ENCODE peak calls at places on chromosomes 11 and 22, in eight cellular contexts. V is tibial nerve; E is prostate gland; W is neural progenitor cell; U is right atrium auricular region; M is CD8-positive, alpha-beta memory T cell; Z is adrenal gland; P is OCI-LY7. H is an unnamed sample. For H3K4me1, the result is how much of the 10 kb centered on the place peaks cover.

GRCh38 chr11:11703885-11704284 is 82.1 kb upstream of the GALNT18 start:
- DNase-seq in V (no peak), E (no peak), W (no peak), U (no peak), M (no peak), Z (no peak), P (no peak), H (no peak)

GRCh38 chr11:123454060-123454651 is 24.1 kb downstream of the GRAMD1B start:
- DNase-seq in V (no peak), E (no peak), W (no peak), U (no peak), M (no peak), Z (peak), P (no peak), H (peak)

GRCh38 chr11:119403021-119403420 is 20.0 kb downstream of the THY1 start:
- DNase-seq in V (no peak), E (no peak), W (no peak), U (no peak), M (no peak), Z (no peak), P (no peak), H (no peak)

GRCh38 chr11:118074785-118075184 is 2.1 kb upstream of the TMPRSS4 start:
- DNase-seq in V (no peak), E (peak), W (no peak), U (no peak), M (no peak), Z (no peak), P (no peak), H (peak)

GRCh38 chr11:6841694-6842093 is 3.8 kb upstream of the OR10A5 start:
- DNase-seq in V (no peak), E (no peak), W (no peak), U (no peak), M (no peak), Z (no peak), P (no peak), H (no peak)

GRCh38 chr22:19463008-19463407 is 15.5 kb upstream of the C22orf39 start:
- DNase-seq in V (no peak), E (no peak), W (no peak), U (no peak), M (no peak), Z (no peak), P (no peak), H (no peak)

GRCh38 chr11:64384981-64385952 is 26.3 kb downstream of the RPS6KA4 start:
- DNase-seq in V (no peak), E (no peak), W (no peak), U (peak), M (no peak), Z (no peak), P (peak), H (no peak)

GRCh38 chr11:118342503-118343161 is at the start of gene CD3D:
- DNase-seq in V (no peak), E (no peak), W (no peak), U (no peak), M (peak), Z (no peak), P (no peak), H (no peak)

GRCh38 chr11:31656051-31656450 is 146.5 kb downstream of the ELP4 start:
- DNase-seq in V (no peak), E (no peak), W (no peak), U (no peak), M (no peak), Z (no peak), P (no peak), H (peak)

GRCh38 chr11:25890626-25891250 is 441.2 kb upstream of the ANO3 start:
- DNase-seq in V (no peak), E (no peak), W (no peak), U (no peak), M (no peak), Z (no peak), P (no peak), H (no peak)

DNA sequence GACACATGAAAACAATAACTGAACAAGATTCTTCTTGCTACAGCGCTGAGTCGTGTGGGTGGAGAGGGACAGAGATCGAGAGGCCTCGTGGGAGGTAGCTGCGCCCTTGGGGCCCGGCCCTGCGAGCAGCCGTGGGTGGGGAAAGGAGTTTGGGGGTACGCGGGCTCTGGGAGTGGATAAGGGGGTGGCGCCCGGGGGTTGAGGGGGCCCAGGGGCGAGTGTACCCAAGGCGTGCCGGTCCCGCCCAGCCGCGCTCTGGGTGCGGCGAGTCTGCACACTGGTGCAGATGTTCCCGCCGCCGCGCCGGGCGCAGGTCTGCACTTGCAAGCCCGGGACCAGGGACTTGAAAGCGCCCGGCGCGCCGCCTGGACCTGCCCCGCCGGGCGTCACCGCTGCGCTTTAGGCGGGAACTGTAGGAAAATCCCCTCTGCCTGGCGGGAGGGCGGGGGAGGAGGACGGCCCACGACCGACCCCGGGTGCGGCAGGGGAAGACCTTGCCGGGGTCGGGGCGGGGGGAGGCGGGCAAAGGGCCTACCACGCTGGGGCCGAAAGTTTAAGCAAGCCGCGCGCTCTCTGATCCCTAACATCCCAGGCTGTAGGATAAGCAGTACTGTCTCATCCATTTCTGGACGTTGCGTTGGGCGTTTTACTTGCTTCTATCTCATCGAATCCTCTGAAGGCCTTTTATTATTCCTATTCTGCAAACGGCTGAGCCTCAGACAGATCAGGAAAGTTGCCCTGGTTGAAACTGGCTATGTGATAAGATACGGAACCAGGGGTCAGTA is 1.4 kb upstream of the KREMEN1 start:
- DNase-seq in V (no peak), E (peak), W (peak), U (no peak), M (peak), Z (peak), P (no peak), H (peak)
- H3K4me1 ChIP-seq in V (under half), E (under half), W (under half), U (under half), M (under half), Z (under half), P (under half), H (under half)

GRCh38 chr11:73152086-73152853 is 10.2 kb upstream of the FCHSD2 start:
- DNase-seq in V (no peak), E (no peak), W (no peak), U (no peak), M (no peak), Z (no peak), P (peak), H (no peak)

GRCh38 chr11:73151371-73151870 is 9.3 kb upstream of the FCHSD2 start:
- DNase-seq in V (no peak), E (no peak), W (no peak), U (no peak), M (no peak), Z (no peak), P (peak), H (no peak)

GRCh38 chr11:73145986-73146575 is 4.0 kb upstream of the FCHSD2 start:
- DNase-seq in V (no peak), E (no peak), W (no peak), U (no peak), M (no peak), Z (no peak), P (no peak), H (no peak)

GRCh38 chr11:73149105-73149504 is 7.0 kb upstream of the FCHSD2 start:
- DNase-seq in V (no peak), E (no peak), W (no peak), U (peak), M (no peak), Z (no peak), P (no peak), H (no peak)

GRCh38 chr11:73147771-73148681 is 5.9 kb upstream of the FCHSD2 start:
- DNase-seq in V (no peak), E (no peak), W (no peak), U (peak), M (no peak), Z (no peak), P (no peak), H (no peak)
- H3K27ac ChIP-seq in V (no peak), E (no peak), W (no peak), U (peak), M (no peak), Z (no peak), P (peak), H (no peak)

GRCh38 chr11:134200688-134201087 is 23.1 kb downstream of the NCAPD3 start:
- DNase-seq in V (no peak), E (no peak), W (no peak), U (no peak), M (no peak), Z (no peak), P (no peak), H (no peak)
- H3K4me3 ChIP-seq in V (no peak), E (no peak), W (no peak), U (no peak), M (no peak), Z (no peak), P (no peak), H (no peak)

GRCh38 chr11:57475191-57475590 is 14.9 kb downstream of the RTN4RL2 start:
- DNase-seq in V (no peak), E (no peak), W (no peak), U (no peak), M (no peak), Z (no peak), P (no peak), H (no peak)

GRCh38 chr11:57475671-57476222 is 15.4 kb downstream of the RTN4RL2 start:
- DNase-seq in V (no peak), E (no peak), W (no peak), U (no peak), M (no peak), Z (no peak), P (no peak), H (no peak)

GRCh38 chr11:57477507-57478189 is 17.3 kb downstream of the RTN4RL2 start:
- DNase-seq in V (no peak), E (peak), W (no peak), U (no peak), M (no peak), Z (no peak), P (no peak), H (no peak)

GRCh38 chr11:57476223-57476882 is 16.0 kb downstream of the RTN4RL2 start:
- DNase-seq in V (no peak), E (peak), W (peak), U (no peak), M (peak), Z (peak), P (no peak), H (peak)

DNA sequence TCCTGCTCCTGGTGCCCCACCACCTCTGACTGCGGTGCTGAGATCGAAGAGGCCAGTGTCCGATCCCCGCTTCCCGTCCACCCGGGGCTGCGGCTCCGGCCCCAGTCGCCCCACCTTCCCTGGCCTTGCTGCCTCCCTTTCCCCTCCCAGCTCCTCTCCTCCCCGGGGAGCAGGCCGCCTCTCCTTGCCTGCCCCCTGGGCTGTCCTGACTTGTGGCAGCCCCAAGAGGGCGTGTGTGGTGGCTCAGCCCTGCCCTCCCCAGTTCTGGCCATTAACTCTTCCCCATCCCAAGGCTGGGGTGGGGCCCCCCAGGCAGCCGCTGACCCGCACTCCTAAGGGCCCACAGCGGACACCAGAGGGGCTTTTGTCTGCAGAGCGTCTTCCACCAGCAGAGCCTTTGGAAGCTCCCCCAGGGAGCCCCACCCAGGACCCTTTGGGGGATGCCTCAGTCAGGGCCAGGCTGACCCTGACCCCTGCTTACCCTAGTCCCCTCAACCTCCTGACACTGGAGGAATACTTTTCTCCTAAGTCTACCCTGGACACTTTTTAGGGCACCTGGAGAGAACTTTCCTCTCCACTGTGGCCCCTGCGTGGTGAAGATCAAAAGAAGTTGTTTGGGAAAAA is 16.7 kb downstream of the RTN4RL2 start:
- DNase-seq in V (no peak), E (no peak), W (peak), U (no peak), M (peak), Z (peak), P (peak), H (peak)
- H3K4me1 ChIP-seq in V (under half), E (under half), W (under half), U (under half), M (under half), Z (under half), P (under half), H (under half)

GRCh38 chr11:19389787-19390303 is 149.1 kb upstream of the E2F8 start:
- DNase-seq in V (peak), E (no peak), W (no peak), U (no peak), M (no peak), Z (no peak), P (no peak), H (no peak)
- H3K27ac ChIP-seq in V (peak), E (no peak), W (no peak), U (no peak), M (no peak), Z (no peak), P (no peak), H (no peak)

DNA sequence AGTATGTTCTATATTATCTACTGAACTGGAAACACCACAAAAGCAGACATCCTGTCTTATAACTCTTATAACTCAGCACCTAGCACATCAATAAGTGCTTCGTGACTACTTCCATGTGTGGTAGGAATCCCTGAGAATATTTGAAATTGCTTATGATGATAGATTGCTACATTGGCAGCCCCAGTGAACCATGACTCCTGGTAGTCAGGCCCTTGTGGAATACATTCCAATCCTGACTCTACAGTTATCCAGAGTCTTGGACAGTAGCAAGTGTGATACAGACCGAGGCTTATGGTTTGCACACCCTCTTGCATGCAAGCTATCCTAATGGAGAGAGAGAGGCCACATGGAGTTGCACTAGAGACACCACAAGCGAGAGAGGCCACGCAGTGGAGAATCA is 59.5 kb upstream of the PHF21A start:
- DNase-seq in V (no peak), E (no peak), W (no peak), U (no peak), M (no peak), Z (no peak), P (no peak), H (no peak)
- H3K4me3 ChIP-seq in V (no peak), E (no peak), W (no peak), U (no peak), M (no peak), Z (no peak), P (no peak), H (no peak)

GRCh38 chr11:67273260-67273990 is 7.2 kb downstream of the GRK2 start:
- DNase-seq in V (peak), E (no peak), W (no peak), U (no peak), M (no peak), Z (no peak), P (peak), H (no peak)

GRCh38 chr11:67276821-67277230 is 10.6 kb downstream of the GRK2 start:
- DNase-seq in V (no peak), E (no peak), W (peak), U (no peak), M (peak), Z (no peak), P (peak), H (no peak)

GRCh38 chr11:67277231-67277961 is 11.1 kb downstream of the GRK2 start:
- DNase-seq in V (peak), E (peak), W (peak), U (peak), M (peak), Z (peak), P (peak), H (peak)

GRCh38 chr11:67274768-67275605 is 8.7 kb downstream of the GRK2 start:
- DNase-seq in V (no peak), E (no peak), W (no peak), U (no peak), M (no peak), Z (peak), P (no peak), H (no peak)

GRCh38 chr11:67275606-67276409 is 9.5 kb downstream of the GRK2 start:
- DNase-seq in V (no peak), E (no peak), W (no peak), U (no peak), M (peak), Z (no peak), P (peak), H (no peak)
- H3K4me1 ChIP-seq in V (half or more), E (half or more), W (under half), U (under half), M (half or more), Z (half or more), P (half or more), H (under half)

DNA sequence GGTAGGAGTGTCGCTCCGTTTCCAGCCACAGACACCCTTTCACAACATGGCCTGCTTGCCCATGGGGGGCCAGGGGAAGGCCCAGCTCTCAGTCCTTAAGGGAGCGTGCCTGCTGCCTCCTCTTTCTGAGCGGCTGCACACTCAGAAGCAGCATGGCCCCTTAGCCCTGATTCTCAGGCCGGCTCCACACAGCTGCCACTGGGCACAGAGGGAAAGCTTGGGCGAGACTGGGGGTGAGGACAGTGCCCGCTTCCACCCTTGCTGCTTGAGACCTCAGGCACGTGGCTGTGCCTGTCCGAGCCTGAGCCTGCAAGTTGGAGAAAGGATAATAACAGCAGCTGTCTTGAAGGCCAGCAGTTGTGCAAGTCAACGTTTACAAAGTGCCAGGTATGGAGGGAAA is 416.3 kb downstream of the SHANK2 start:
- DNase-seq in V (no peak), E (no peak), W (no peak), U (no peak), M (no peak), Z (no peak), P (no peak), H (no peak)
- H3K27ac ChIP-seq in V (no peak), E (no peak), W (no peak), U (no peak), M (no peak), Z (no peak), P (no peak), H (no peak)